ENCODE peak calls at places on chromosome 14, in nine cellular contexts. L is heart left ventricle, V is tibial nerve, O is psoas muscle, M is GM23338, Q is left cardiac atrium, G is iris pigment epithelial cell, D is gastrocnemius medialis, B is NCI-H1105. P is an unnamed sample.

GRCh38 chr14:99481745-99482099 is 513 bp downstream of the CCNK start:
- DNase-seq in L (no peak), V (no peak), O (no peak), M (peak), Q (no peak), G (peak), D (no peak), B (no peak), P (peak)

GRCh38 chr14:97887690-97888089 is 1090.5 kb downstream of the VRK1 start:
- DNase-seq in L (no peak), V (no peak), O (no peak), M (no peak), Q (no peak), G (no peak), D (no peak), B (no peak), P (no peak)

GRCh38 chr14:105087963-105088811 is 23.0 kb upstream of the GPR132 start:
- DNase-seq in L (peak), V (no peak), O (peak), M (peak), Q (peak), G (peak), D (no peak), B (no peak), P (peak)

GRCh38 chr14:90272523-90272922 is 16.2 kb downstream of the PSMC1 start:
- DNase-seq in L (no peak), V (no peak), O (no peak), M (no peak), Q (no peak), G (no peak), D (no peak), B (no peak), P (no peak)

GRCh38 chr14:101780390-101780789 is 18.9 kb downstream of the PPP2R5C start:
- DNase-seq in L (no peak), V (no peak), O (no peak), M (peak), Q (no peak), G (no peak), D (no peak), B (no peak), P (no peak)

GRCh38 chr14:101556131-101556530 is 5.2 kb upstream of the DIO3 start:
- DNase-seq in L (peak), V (no peak), O (peak), M (no peak), Q (no peak), G (no peak), D (no peak), B (no peak), P (no peak)

GRCh38 chr14:96056509-96057422 is 17.6 kb downstream of the C14orf132 start:
- DNase-seq in L (no peak), V (no peak), O (no peak), M (peak), Q (no peak), G (no peak), D (no peak), B (no peak), P (no peak)

GRCh38 chr14:50920482-50921225 is 23.6 kb downstream of the PYGL start:
- DNase-seq in L (no peak), V (no peak), O (peak), M (peak), Q (no peak), G (peak), D (no peak), B (no peak), P (peak)

GRCh38 chr14:51023964-51024363 is 70.9 kb downstream of the TRIM9 start:
- DNase-seq in L (no peak), V (no peak), O (no peak), M (no peak), Q (no peak), G (no peak), D (no peak), B (no peak), P (no peak)

GRCh38 chr14:58731465-58732330 is 93.9 kb downstream of the DACT1 start:
- DNase-seq in L (no peak), V (no peak), O (no peak), M (no peak), Q (no peak), G (peak), D (no peak), B (no peak), P (peak)